ENCODE peak calls at places on chromosome 9, in nine cellular contexts. One of them, this sample, is unnamed.
A peak's percentile ranks its signal among the peaks of the same experiment; 100 is the strongest.

GRCh38 chr9:133125706-133126696 is 5.0 kb upstream of the RALGDS start:
- DNase-seq in neural crest cell: no peak
- DNase-seq in AG10803: peak; percentile 61
- DNase-seq in choroid plexus epithelial cell: peak; percentile 76
- DNase-seq in GM12865: peak; percentile 88
- DNase-seq in activated gamma-delta T cell treated with Interleukin-2 at 50 U/mL for 16 hours: no peak
- DNase-seq in prostate gland: peak; percentile 51
- DNase-seq in Daoy: peak; percentile 63
- DNase-seq in IMR-90: peak; percentile 60
- DNase-seq in this sample: peak; percentile 47

GRCh38 chr9:123354806-123355508 is 1.0 kb upstream of the CRB2 start:
- DNase-seq in neural crest cell: no peak
- DNase-seq in AG10803: no peak
- DNase-seq in choroid plexus epithelial cell: no peak
- DNase-seq in GM12865: no peak
- DNase-seq in activated gamma-delta T cell treated with Interleukin-2 at 50 U/mL for 16 hours: no peak
- DNase-seq in prostate gland: no peak
- DNase-seq in Daoy: no peak
- DNase-seq in IMR-90: no peak
- DNase-seq in this sample: peak; percentile 66

GRCh38 chr9:27276182-27277030 is 20.5 kb downstream of the EQTN start:
- DNase-seq in neural crest cell: no peak
- DNase-seq in AG10803: peak; percentile 56
- DNase-seq in choroid plexus epithelial cell: peak; percentile 78
- DNase-seq in GM12865: peak; percentile 50
- DNase-seq in activated gamma-delta T cell treated with Interleukin-2 at 50 U/mL for 16 hours: no peak
- DNase-seq in prostate gland: peak; percentile 26
- DNase-seq in Daoy: peak; percentile 48
- DNase-seq in IMR-90: peak; percentile 67
- DNase-seq in this sample: peak; percentile 72

GRCh38 chr9:14096182-14096922 is 217.6 kb downstream of the NFIB start:
- DNase-seq in neural crest cell: no peak
- DNase-seq in AG10803: peak; percentile 30
- DNase-seq in choroid plexus epithelial cell: peak; percentile 88
- DNase-seq in GM12865: no peak
- DNase-seq in activated gamma-delta T cell treated with Interleukin-2 at 50 U/mL for 16 hours: no peak
- DNase-seq in prostate gland: peak; percentile 40
- DNase-seq in Daoy: peak; percentile 96
- DNase-seq in IMR-90: peak; percentile 62
- DNase-seq in this sample: peak; percentile 83

GRCh38 chr9:2243666-2244555 is 228.8 kb downstream of the SMARCA2 start:
- DNase-seq in neural crest cell: no peak
- DNase-seq in AG10803: no peak
- DNase-seq in choroid plexus epithelial cell: no peak
- DNase-seq in GM12865: no peak
- DNase-seq in activated gamma-delta T cell treated with Interleukin-2 at 50 U/mL for 16 hours: no peak
- DNase-seq in prostate gland: no peak
- DNase-seq in Daoy: no peak
- DNase-seq in IMR-90: no peak
- DNase-seq in this sample: no peak

GRCh38 chr9:100011062-100011681 is 87.6 kb downstream of the ERP44 start:
- DNase-seq in neural crest cell: peak; percentile 36
- DNase-seq in AG10803: peak; percentile 48
- DNase-seq in choroid plexus epithelial cell: peak; percentile 85
- DNase-seq in GM12865: peak; percentile 75
- DNase-seq in activated gamma-delta T cell treated with Interleukin-2 at 50 U/mL for 16 hours: peak; percentile 43
- DNase-seq in prostate gland: no peak
- DNase-seq in Daoy: peak; percentile 55
- DNase-seq in IMR-90: peak; percentile 67
- DNase-seq in this sample: peak; percentile 65

GRCh38 chr9:115018547-115019435 is 88.4 kb upstream of the TNFSF8 start:
- DNase-seq in neural crest cell: no peak
- DNase-seq in AG10803: peak; percentile 92
- DNase-seq in choroid plexus epithelial cell: peak; percentile 70
- DNase-seq in GM12865: no peak
- DNase-seq in activated gamma-delta T cell treated with Interleukin-2 at 50 U/mL for 16 hours: no peak
- DNase-seq in prostate gland: peak; percentile 33
- DNase-seq in Daoy: peak; percentile 53
- DNase-seq in IMR-90: peak; percentile 97
- DNase-seq in this sample: peak; percentile 14

GRCh38 chr9:109179801-109180523 is 12.9 kb upstream of the FRRS1L start:
- DNase-seq in neural crest cell: no peak
- DNase-seq in AG10803: no peak
- DNase-seq in choroid plexus epithelial cell: no peak
- DNase-seq in GM12865: no peak
- DNase-seq in activated gamma-delta T cell treated with Interleukin-2 at 50 U/mL for 16 hours: no peak
- DNase-seq in prostate gland: no peak
- DNase-seq in Daoy: no peak
- DNase-seq in IMR-90: no peak
- DNase-seq in this sample: no peak

GRCh38 chr9:89277043-89277442 is 34.0 kb upstream of the CKS2 start:
- DNase-seq in neural crest cell: no peak
- DNase-seq in AG10803: no peak
- DNase-seq in choroid plexus epithelial cell: no peak
- DNase-seq in GM12865: no peak
- DNase-seq in activated gamma-delta T cell treated with Interleukin-2 at 50 U/mL for 16 hours: no peak
- DNase-seq in prostate gland: no peak
- DNase-seq in Daoy: no peak
- DNase-seq in IMR-90: no peak
- DNase-seq in this sample: no peak

GRCh38 chr9:86321373-86321772 is 32.8 kb downstream of the TUT7 start:
- DNase-seq in neural crest cell: no peak
- DNase-seq in AG10803: peak; percentile 99
- DNase-seq in choroid plexus epithelial cell: peak; percentile 96
- DNase-seq in GM12865: no peak
- DNase-seq in activated gamma-delta T cell treated with Interleukin-2 at 50 U/mL for 16 hours: no peak
- DNase-seq in prostate gland: no peak
- DNase-seq in Daoy: peak; percentile 26
- DNase-seq in IMR-90: peak; percentile 84
- DNase-seq in this sample: no peak

GRCh38 chr9:135515083-135515511 is 6.1 kb upstream of the LCN1 start:
- DNase-seq in neural crest cell: no peak
- DNase-seq in AG10803: no peak
- DNase-seq in choroid plexus epithelial cell: no peak
- DNase-seq in GM12865: no peak
- DNase-seq in activated gamma-delta T cell treated with Interleukin-2 at 50 U/mL for 16 hours: no peak
- DNase-seq in prostate gland: no peak
- DNase-seq in Daoy: no peak
- DNase-seq in IMR-90: no peak
- DNase-seq in this sample: no peak

GRCh38 chr9:130265431-130266235 is at the start of gene HMCN2:
- DNase-seq in neural crest cell: peak; percentile 28
- DNase-seq in AG10803: no peak
- DNase-seq in choroid plexus epithelial cell: peak; percentile 9
- DNase-seq in GM12865: no peak
- DNase-seq in activated gamma-delta T cell treated with Interleukin-2 at 50 U/mL for 16 hours: no peak
- DNase-seq in prostate gland: no peak
- DNase-seq in Daoy: peak; percentile 49
- DNase-seq in IMR-90: no peak
- DNase-seq in this sample: peak; percentile 63

GRCh38 chr9:101462558-101462957 is 27.0 kb upstream of the ALDOB start:
- DNase-seq in neural crest cell: no peak
- DNase-seq in AG10803: no peak
- DNase-seq in choroid plexus epithelial cell: peak; percentile 89
- DNase-seq in GM12865: no peak
- DNase-seq in activated gamma-delta T cell treated with Interleukin-2 at 50 U/mL for 16 hours: no peak
- DNase-seq in prostate gland: no peak
- DNase-seq in Daoy: peak; percentile 72
- DNase-seq in IMR-90: peak; percentile 89
- DNase-seq in this sample: no peak

GRCh38 chr9:136438548-136438908 is 1.1 kb downstream of the INPP5E start:
- DNase-seq in neural crest cell: peak; percentile 18
- DNase-seq in AG10803: peak; percentile 11
- DNase-seq in choroid plexus epithelial cell: peak; percentile 33
- DNase-seq in GM12865: peak; percentile 40
- DNase-seq in activated gamma-delta T cell treated with Interleukin-2 at 50 U/mL for 16 hours: no peak
- DNase-seq in prostate gland: no peak
- DNase-seq in Daoy: peak; percentile 40
- DNase-seq in IMR-90: peak; percentile 7
- DNase-seq in this sample: peak; percentile 40

GRCh38 chr9:137804908-137805356 is 72.7 kb upstream of the CACNA1B start:
- DNase-seq in neural crest cell: no peak
- DNase-seq in AG10803: peak; percentile 7
- DNase-seq in choroid plexus epithelial cell: no peak
- DNase-seq in GM12865: no peak
- DNase-seq in activated gamma-delta T cell treated with Interleukin-2 at 50 U/mL for 16 hours: no peak
- DNase-seq in prostate gland: no peak
- DNase-seq in Daoy: peak; percentile 27
- DNase-seq in IMR-90: peak; percentile 47
- DNase-seq in this sample: no peak

GRCh38 chr9:121886759-121887485 is 206.2 kb downstream of the TTLL11 start:
- DNase-seq in neural crest cell: no peak
- DNase-seq in AG10803: no peak
- DNase-seq in choroid plexus epithelial cell: no peak
- DNase-seq in GM12865: no peak
- DNase-seq in activated gamma-delta T cell treated with Interleukin-2 at 50 U/mL for 16 hours: no peak
- DNase-seq in prostate gland: peak; percentile 79
- DNase-seq in Daoy: peak; percentile 57
- DNase-seq in IMR-90: no peak
- DNase-seq in this sample: no peak

GRCh38 chr9:2791246-2791645 is 52.6 kb downstream of the PUM3 start:
- DNase-seq in neural crest cell: no peak
- DNase-seq in AG10803: no peak
- DNase-seq in choroid plexus epithelial cell: no peak
- DNase-seq in GM12865: no peak
- DNase-seq in activated gamma-delta T cell treated with Interleukin-2 at 50 U/mL for 16 hours: no peak
- DNase-seq in prostate gland: no peak
- DNase-seq in Daoy: no peak
- DNase-seq in IMR-90: no peak
- DNase-seq in this sample: no peak

GRCh38 chr9:37390759-37391158 is 31.7 kb upstream of the GRHPR start:
- DNase-seq in neural crest cell: no peak
- DNase-seq in AG10803: no peak
- DNase-seq in choroid plexus epithelial cell: peak; percentile 29
- DNase-seq in GM12865: peak; percentile 95
- DNase-seq in activated gamma-delta T cell treated with Interleukin-2 at 50 U/mL for 16 hours: peak; percentile 9
- DNase-seq in prostate gland: no peak
- DNase-seq in Daoy: peak; percentile 53
- DNase-seq in IMR-90: no peak
- DNase-seq in this sample: peak; percentile 80

GRCh38 chr9:107288701-107289100 is 5.6 kb downstream of the RAD23B start:
- DNase-seq in neural crest cell: no peak
- DNase-seq in AG10803: no peak
- DNase-seq in choroid plexus epithelial cell: no peak
- DNase-seq in GM12865: no peak
- DNase-seq in activated gamma-delta T cell treated with Interleukin-2 at 50 U/mL for 16 hours: no peak
- DNase-seq in prostate gland: no peak
- DNase-seq in Daoy: no peak
- DNase-seq in IMR-90: no peak
- DNase-seq in this sample: no peak

GRCh38 chr9:89926691-89927220 is 321.9 kb downstream of the GADD45G start:
- DNase-seq in neural crest cell: no peak
- DNase-seq in AG10803: no peak
- DNase-seq in choroid plexus epithelial cell: no peak
- DNase-seq in GM12865: no peak
- DNase-seq in activated gamma-delta T cell treated with Interleukin-2 at 50 U/mL for 16 hours: no peak
- DNase-seq in prostate gland: peak; percentile 80
- DNase-seq in Daoy: no peak
- DNase-seq in IMR-90: no peak
- DNase-seq in this sample: no peak

GRCh38 chr9:77251050-77251449 is 73.7 kb downstream of the VPS13A start:
- DNase-seq in neural crest cell: no peak
- DNase-seq in AG10803: peak; percentile 1
- DNase-seq in choroid plexus epithelial cell: no peak
- DNase-seq in GM12865: no peak
- DNase-seq in activated gamma-delta T cell treated with Interleukin-2 at 50 U/mL for 16 hours: no peak
- DNase-seq in prostate gland: no peak
- DNase-seq in Daoy: no peak
- DNase-seq in IMR-90: no peak
- DNase-seq in this sample: no peak

GRCh38 chr9:92633879-92634278 is 36.1 kb downstream of the IPPK start:
- DNase-seq in neural crest cell: no peak
- DNase-seq in AG10803: no peak
- DNase-seq in choroid plexus epithelial cell: no peak
- DNase-seq in GM12865: no peak
- DNase-seq in activated gamma-delta T cell treated with Interleukin-2 at 50 U/mL for 16 hours: no peak
- DNase-seq in prostate gland: no peak
- DNase-seq in Daoy: no peak
- DNase-seq in IMR-90: no peak
- DNase-seq in this sample: no peak

GRCh38 chr9:69132391-69132790 is 41.7 kb upstream of the TJP2 start:
- DNase-seq in neural crest cell: no peak
- DNase-seq in AG10803: no peak
- DNase-seq in choroid plexus epithelial cell: no peak
- DNase-seq in GM12865: no peak
- DNase-seq in activated gamma-delta T cell treated with Interleukin-2 at 50 U/mL for 16 hours: no peak
- DNase-seq in prostate gland: no peak
- DNase-seq in Daoy: no peak
- DNase-seq in IMR-90: no peak
- DNase-seq in this sample: no peak

GRCh38 chr9:93886911-93887310 is 68.2 kb downstream of the BARX1 start:
- DNase-seq in neural crest cell: no peak
- DNase-seq in AG10803: no peak
- DNase-seq in choroid plexus epithelial cell: no peak
- DNase-seq in GM12865: no peak
- DNase-seq in activated gamma-delta T cell treated with Interleukin-2 at 50 U/mL for 16 hours: no peak
- DNase-seq in prostate gland: no peak
- DNase-seq in Daoy: no peak
- DNase-seq in IMR-90: no peak
- DNase-seq in this sample: no peak

GRCh38 chr9:104993291-104993963 is 65.5 kb upstream of the ABCA1 start:
- DNase-seq in neural crest cell: no peak
- DNase-seq in AG10803: peak; percentile 87
- DNase-seq in choroid plexus epithelial cell: peak; percentile 86
- DNase-seq in GM12865: no peak
- DNase-seq in activated gamma-delta T cell treated with Interleukin-2 at 50 U/mL for 16 hours: peak; percentile 20
- DNase-seq in prostate gland: no peak
- DNase-seq in Daoy: peak; percentile 78
- DNase-seq in IMR-90: peak; percentile 86
- DNase-seq in this sample: peak; percentile 69

GRCh38 chr9:84327184-84327583 is 13.4 kb downstream of the SLC28A3 start:
- DNase-seq in neural crest cell: no peak
- DNase-seq in AG10803: no peak
- DNase-seq in choroid plexus epithelial cell: no peak
- DNase-seq in GM12865: no peak
- DNase-seq in activated gamma-delta T cell treated with Interleukin-2 at 50 U/mL for 16 hours: no peak
- DNase-seq in prostate gland: no peak
- DNase-seq in Daoy: no peak
- DNase-seq in IMR-90: no peak
- DNase-seq in this sample: no peak

GRCh38 chr9:88991066-88992030 is at the start of gene S1PR3:
- DNase-seq in neural crest cell: peak; percentile 51
- DNase-seq in AG10803: peak; percentile 15
- DNase-seq in choroid plexus epithelial cell: peak; percentile 66
- DNase-seq in GM12865: no peak
- DNase-seq in activated gamma-delta T cell treated with Interleukin-2 at 50 U/mL for 16 hours: no peak
- DNase-seq in prostate gland: peak; percentile 69
- DNase-seq in Daoy: peak; percentile 68
- DNase-seq in IMR-90: no peak
- DNase-seq in this sample: no peak

GRCh38 chr9:131060902-131061630 is 35.3 kb upstream of the AIF1L start:
- DNase-seq in neural crest cell: no peak
- DNase-seq in AG10803: no peak
- DNase-seq in choroid plexus epithelial cell: no peak
- DNase-seq in GM12865: no peak
- DNase-seq in activated gamma-delta T cell treated with Interleukin-2 at 50 U/mL for 16 hours: no peak
- DNase-seq in prostate gland: no peak
- DNase-seq in Daoy: no peak
- DNase-seq in IMR-90: no peak
- DNase-seq in this sample: peak; percentile 38

GRCh38 chr9:109940536-109940935 is 160.5 kb downstream of the PALM2AKAP2 start:
- DNase-seq in neural crest cell: no peak
- DNase-seq in AG10803: peak; percentile 7
- DNase-seq in choroid plexus epithelial cell: no peak
- DNase-seq in GM12865: no peak
- DNase-seq in activated gamma-delta T cell treated with Interleukin-2 at 50 U/mL for 16 hours: no peak
- DNase-seq in prostate gland: no peak
- DNase-seq in Daoy: no peak
- DNase-seq in IMR-90: no peak
- DNase-seq in this sample: no peak